ENCODE peak calls at places on chromosomes 16 and 17, in four cellular contexts. I is K562, L is mammary epithelial cell, K is neural progenitor cell. Z is an unnamed sample.

GRCh38 chr17:61284174-61284573 is 115.5 kb upstream of the TBX2 start:
- DNase-seq in L (peak; percentile 49), K (no peak), I (no peak), Z (no peak)

GRCh38 chr17:75428775-75429469 is 23.4 kb upstream of the GRB2 start:
- DNase-seq in L (peak; percentile 60), K (no peak), I (no peak), Z (no peak)

GRCh38 chr16:12185563-12185962 is 209.0 kb downstream of the SNX29 start:
- DNase-seq in I (no peak), K (no peak), L (no peak), Z (no peak)

GRCh38 chr17:49015179-49015923 is 18.2 kb downstream of the IGF2BP1 start:
- DNase-seq in L (no peak), I (no peak), K (no peak), Z (no peak)

GRCh38 chr17:35548978-35549377 is 11.5 kb upstream of the SLFN12L start:
- DNase-seq in I (no peak), K (no peak), L (no peak), Z (no peak)

GRCh38 chr16:53784312-53784711 is 80.4 kb downstream of the FTO start:
- DNase-seq in I (no peak), L (peak; percentile 78), K (no peak), Z (no peak)

GRCh38 chr17:65190467-65191095 is 53.4 kb downstream of the RGS9 start:
- DNase-seq in K (no peak), I (no peak), L (peak; percentile 5), Z (no peak)

GRCh38 chr16:27515874-27516353 is 33.8 kb downstream of the GTF3C1 start:
- DNase-seq in L (peak; percentile 11), K (peak; percentile 51), I (peak; percentile 44), Z (peak; percentile 45)

GRCh38 chr17:71792966-71793365 is 327.9 kb upstream of the SOX9 start:
- DNase-seq in I (no peak), K (peak; percentile 10), L (peak; percentile 96), Z (no peak)

GRCh38 chr17:673200-673681 is 41.4 kb downstream of the VPS53 start:
- DNase-seq in I (no peak), K (peak; percentile 95), L (no peak), Z (no peak)

GRCh38 chr17:47316316-47316715 is 7.4 kb upstream of the EFCAB13 start:
- DNase-seq in K (no peak), I (no peak), L (peak; percentile 74), Z (no peak)
- H3K4me2 ChIP-seq in K (no peak overlapping the region), I (no peak overlapping the region), L (no peak overlapping the region), Z (no peak overlapping the region)

GRCh38 chr16:57284206-57284951 is at the start of gene PLLP:
- DNase-seq in L (peak; percentile 57), I (peak; percentile 86), K (peak; percentile 69), Z (no peak)
- TF ChIP-seq EZH2 in L (no peak), I (no peak), K (peak; percentile 97), Z (no peak)

GRCh38 chr16:78745491-78746019 is 646.1 kb downstream of the WWOX start:
- DNase-seq in L (no peak), K (no peak), I (no peak), Z (no peak)

GRCh38 chr16:78746718-78747117 is 647.3 kb downstream of the WWOX start:
- DNase-seq in L (no peak), I (no peak), K (no peak), Z (no peak)

GRCh38 chr16:78749745-78750268 is 650.4 kb downstream of the WWOX start:
- DNase-seq in L (no peak), I (no peak), K (no peak), Z (no peak)

GRCh38 chr16:78750611-78751010 is 651.2 kb downstream of the WWOX start:
- DNase-seq in I (no peak), K (no peak), L (no peak), Z (no peak)

DNA sequence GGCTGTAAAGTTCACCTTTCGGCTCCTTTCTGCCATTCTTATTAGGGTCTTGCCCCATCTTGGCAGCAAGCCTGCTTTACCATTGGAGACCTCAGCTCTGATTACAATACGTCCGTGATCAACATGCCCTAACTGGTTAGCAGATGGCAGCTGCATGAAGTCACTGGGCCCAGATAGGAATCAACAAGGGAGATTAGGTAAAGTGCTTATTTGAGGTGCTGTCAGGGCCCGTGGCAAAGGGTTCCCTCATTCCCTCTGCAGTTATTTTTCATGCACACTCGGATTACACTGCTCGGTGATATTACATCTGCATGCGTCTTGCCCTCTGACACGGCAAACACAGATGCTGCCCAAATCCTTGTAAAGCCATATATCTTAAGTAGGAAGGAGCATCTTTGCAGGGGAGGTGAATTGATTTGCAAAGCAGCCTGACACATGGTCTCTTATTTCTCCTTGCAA is 649.0 kb downstream of the WWOX start:
- DNase-seq in I (no peak), L (no peak), K (no peak), Z (no peak)
- H4K20me1 ChIP-seq in I (no peaks in the 10 kb centered on the region), L (no peaks in the 10 kb centered on the region), K (no peaks in the 10 kb centered on the region), Z (no peaks in the 10 kb centered on the region)

GRCh38 chr16:3625911-3626732 is 14.7 kb upstream of the SLX4 start:
- DNase-seq in L (no peak), K (no peak), I (no peak), Z (no peak)
- H3K4me2 ChIP-seq in L (no peak overlapping the region), K (no peak overlapping the region), I (no peak overlapping the region), Z (peak overlapping the region; percentile 47)

DNA sequence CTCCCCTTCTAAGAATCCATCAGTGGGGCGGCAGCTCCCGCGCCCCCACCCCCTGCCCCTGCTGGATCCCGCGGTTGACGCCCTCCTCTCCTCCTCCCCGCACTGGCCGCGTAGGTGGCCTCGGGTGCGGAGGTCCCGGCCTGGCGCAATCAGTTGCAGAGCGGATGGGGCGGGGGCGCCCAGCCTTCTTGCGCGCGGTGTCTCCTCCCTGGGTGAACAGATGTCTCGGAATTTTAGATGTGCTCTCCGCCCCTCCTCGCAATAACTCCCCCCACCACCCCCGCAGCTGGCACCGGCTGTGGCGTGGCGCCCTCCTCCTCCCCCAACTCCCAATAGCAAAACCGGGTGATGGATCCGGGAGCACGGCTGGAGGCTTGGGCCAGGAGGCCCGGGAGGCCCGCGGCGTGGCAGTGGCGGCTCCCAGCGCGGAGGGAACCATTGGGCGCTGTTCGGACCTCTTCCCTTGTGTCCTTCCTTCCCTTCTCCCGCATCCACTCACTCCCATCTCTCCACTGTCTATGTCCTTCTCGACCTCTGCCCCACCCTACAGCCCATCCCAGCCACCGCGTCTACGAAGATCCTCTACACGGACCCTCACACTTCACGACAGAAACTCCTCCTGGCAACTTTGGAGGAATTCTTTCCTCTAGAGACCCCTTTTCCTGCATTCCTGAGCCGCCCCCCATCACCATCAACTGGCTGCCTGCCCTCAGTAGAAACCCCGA is 11.0 kb downstream of the NEUROD2 start:
- DNase-seq in I (no peak), K (no peak), L (no peak), Z (no peak)
- TF ChIP-seq EZH2 in I (no peak), K (peak; percentile 94), L (peak; percentile 73), Z (no peak)

DNA sequence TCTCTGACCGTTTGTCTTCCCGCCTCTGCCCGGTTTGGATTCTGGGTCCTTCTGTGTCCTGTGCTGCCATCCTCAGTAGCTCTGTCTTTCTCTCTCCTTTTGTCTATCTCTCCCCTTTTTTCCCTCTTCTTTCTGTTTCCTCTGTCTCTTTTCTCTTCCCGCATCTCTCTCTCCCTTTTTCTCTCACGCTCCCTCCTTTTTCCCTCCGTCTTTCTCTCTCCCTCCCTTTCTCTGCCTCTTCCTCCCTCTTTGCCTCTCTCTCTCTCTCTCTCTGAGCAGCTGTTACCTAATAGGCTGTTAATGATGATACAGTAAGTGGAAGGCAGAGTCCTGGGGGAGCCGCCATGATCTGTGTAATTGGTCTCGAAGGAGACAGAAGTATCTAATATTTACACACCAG is 136.0 kb upstream of the CIBAR2 start:
- DNase-seq in K (no peak), I (no peak), L (no peak), Z (no peak)
- H4K20me1 ChIP-seq in K (no peaks in the 10 kb centered on the region), I (peaks cover 67% of the 10 kb centered on the region), L (no peaks in the 10 kb centered on the region), Z (peaks cover 6% of the 10 kb centered on the region)

GRCh38 chr16:49532243-49532870 is 158.8 kb downstream of the C16orf78 start:
- DNase-seq in K (peak; percentile 59), L (no peak), I (no peak), Z (no peak)
- H3K4me2 ChIP-seq in K (peak overlapping the region; percentile 36), L (no peak overlapping the region), I (no peak overlapping the region), Z (no peak overlapping the region)

GRCh38 chr16:89076159-89076558 is 17.5 kb upstream of the ACSF3 start:
- DNase-seq in L (no peak), I (no peak), K (no peak), Z (no peak)

GRCh38 chr16:89080251-89080853 is 13.3 kb upstream of the ACSF3 start:
- DNase-seq in I (no peak), K (no peak), L (no peak), Z (no peak)

GRCh38 chr16:89077076-89077475 is 16.6 kb upstream of the ACSF3 start:
- DNase-seq in L (no peak), K (no peak), I (no peak), Z (no peak)

GRCh38 chr16:89079434-89079833 is 14.2 kb upstream of the ACSF3 start:
- DNase-seq in L (no peak), I (no peak), K (no peak), Z (no peak)

DNA sequence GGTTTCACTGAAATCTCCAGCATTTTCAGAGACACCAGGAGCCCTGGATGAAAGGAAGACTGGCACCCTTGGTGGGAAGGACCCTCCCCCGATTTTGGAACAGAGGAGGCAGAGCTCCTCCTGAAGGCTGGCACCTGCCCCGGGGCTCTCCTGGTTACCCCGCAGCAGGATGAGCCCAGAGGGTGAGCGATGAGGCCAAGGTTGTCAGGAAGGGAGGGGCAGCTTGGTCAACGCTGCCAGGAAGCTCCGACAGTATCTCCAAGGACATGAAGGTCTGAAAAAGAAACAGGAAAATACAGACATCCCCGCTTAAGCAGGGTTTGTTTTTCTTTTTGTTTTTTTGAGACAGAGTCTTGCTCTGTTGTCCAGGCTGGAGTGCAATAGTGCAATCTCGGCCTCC is 15.5 kb upstream of the ACSF3 start:
- DNase-seq in L (no peak), I (no peak), K (no peak), Z (no peak)
- TF ChIP-seq EZH2 in L (no peak), I (no peak), K (no peak), Z (no peak)

DNA sequence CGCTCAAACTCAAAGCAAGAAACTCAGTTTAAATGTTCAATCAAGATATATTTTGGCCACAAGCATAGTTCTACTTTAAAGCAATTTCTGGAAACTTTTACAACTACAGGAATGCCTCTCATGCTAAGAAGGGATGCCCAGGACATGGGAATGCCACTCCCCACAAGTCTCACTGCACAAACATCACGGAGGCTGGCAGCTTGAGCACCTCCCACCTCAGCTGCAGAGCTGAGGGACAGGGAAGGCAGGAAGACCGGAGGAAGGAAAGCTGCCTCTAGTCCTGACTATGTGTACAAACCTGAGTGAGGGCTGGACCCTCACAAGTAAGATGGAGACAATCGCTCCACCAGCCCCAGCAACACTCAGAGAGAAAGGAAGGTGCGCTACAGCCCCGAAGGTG is 5.3 kb downstream of the AXIN1 start:
- DNase-seq in I (no peak), L (no peak), K (no peak), Z (no peak)
- H4K20me1 ChIP-seq in I (peaks cover 3% of the 10 kb centered on the region), L (no peaks in the 10 kb centered on the region), K (peaks cover 57% of the 10 kb centered on the region), Z (peaks cover 78% of the 10 kb centered on the region)